ENCODE peak calls at places on chromosomes 16 and 17, in nine cellular contexts. One of them, this sample, is unnamed.

GRCh38 chr16:19481291-19481690 is 40.6 kb downstream of the GDE1 start:
- DNase-seq in heart left ventricle: no peak
- DNase-seq in mammary epithelial cell: no peak
- DNase-seq in colonic mucosa: no peak
- DNase-seq in ovary: no peak
- DNase-seq in kidney: no peak
- DNase-seq in prostate gland: no peak
- DNase-seq in endodermal cell: no peak
- DNase-seq in heart right ventricle: no peak
- DNase-seq in this sample: no peak

GRCh38 chr16:20799599-20799998 is 6.7 kb downstream of the ERI2 start:
- DNase-seq in heart left ventricle: no peak
- DNase-seq in mammary epithelial cell: no peak
- DNase-seq in colonic mucosa: no peak
- DNase-seq in ovary: no peak
- DNase-seq in kidney: no peak
- DNase-seq in prostate gland: no peak
- DNase-seq in endodermal cell: no peak
- DNase-seq in heart right ventricle: no peak
- DNase-seq in this sample: no peak

GRCh38 chr17:61481421-61481820 is 29.2 kb downstream of the TBX4 start:
- DNase-seq in heart left ventricle: peak; percentile 4
- DNase-seq in mammary epithelial cell: no peak
- DNase-seq in colonic mucosa: no peak
- DNase-seq in ovary: no peak
- DNase-seq in kidney: peak; percentile 48
- DNase-seq in prostate gland: no peak
- DNase-seq in endodermal cell: peak; percentile 57
- DNase-seq in heart right ventricle: no peak
- DNase-seq in this sample: no peak

GRCh38 chr16:2507679-2508064 is 6.1 kb upstream of the ATP6V0C start:
- DNase-seq in heart left ventricle: peak; percentile 71
- DNase-seq in mammary epithelial cell: no peak
- DNase-seq in colonic mucosa: no peak
- DNase-seq in ovary: no peak
- DNase-seq in kidney: peak; percentile 77
- DNase-seq in prostate gland: no peak
- DNase-seq in endodermal cell: no peak
- DNase-seq in heart right ventricle: peak; percentile 57
- DNase-seq in this sample: no peak

GRCh38 chr16:81498351-81498750 is 53.7 kb downstream of the CMIP start:
- DNase-seq in heart left ventricle: no peak
- DNase-seq in mammary epithelial cell: no peak
- DNase-seq in colonic mucosa: no peak
- DNase-seq in ovary: no peak
- DNase-seq in kidney: peak; percentile 41
- DNase-seq in prostate gland: no peak
- DNase-seq in endodermal cell: no peak
- DNase-seq in heart right ventricle: no peak
- DNase-seq in this sample: no peak

GRCh38 chr16:48720266-48720665 is 110.3 kb upstream of the N4BP1 start:
- DNase-seq in heart left ventricle: no peak
- DNase-seq in mammary epithelial cell: peak; percentile 19
- DNase-seq in colonic mucosa: no peak
- DNase-seq in ovary: no peak
- DNase-seq in kidney: no peak
- DNase-seq in prostate gland: no peak
- DNase-seq in endodermal cell: peak; percentile 89
- DNase-seq in heart right ventricle: no peak
- DNase-seq in this sample: no peak

GRCh38 chr17:39270923-39271322 is 45.2 kb upstream of the STAC2 start:
- DNase-seq in heart left ventricle: no peak
- DNase-seq in mammary epithelial cell: peak; percentile 2
- DNase-seq in colonic mucosa: no peak
- DNase-seq in ovary: no peak
- DNase-seq in kidney: no peak
- DNase-seq in prostate gland: no peak
- DNase-seq in endodermal cell: peak; percentile 63
- DNase-seq in heart right ventricle: no peak
- DNase-seq in this sample: no peak

GRCh38 chr16:50313596-50314483 is 47.5 kb downstream of the ADCY7 start:
- DNase-seq in heart left ventricle: peak; percentile 79
- DNase-seq in mammary epithelial cell: no peak
- DNase-seq in colonic mucosa: no peak
- DNase-seq in ovary: peak; percentile 26
- DNase-seq in kidney: peak; percentile 81
- DNase-seq in prostate gland: no peak
- DNase-seq in endodermal cell: peak; percentile 60
- DNase-seq in heart right ventricle: peak; percentile 70
- DNase-seq in this sample: no peak

GRCh38 chr17:74960739-74961342 is 11.7 kb downstream of the HID1 start:
- DNase-seq in heart left ventricle: no peak
- DNase-seq in mammary epithelial cell: peak; percentile 32
- DNase-seq in colonic mucosa: peak; percentile 73
- DNase-seq in ovary: no peak
- DNase-seq in kidney: no peak
- DNase-seq in prostate gland: no peak
- DNase-seq in endodermal cell: peak; percentile 96
- DNase-seq in heart right ventricle: no peak
- DNase-seq in this sample: no peak

GRCh38 chr17:74599531-74599939 is 7.5 kb upstream of the CD300LD start:
- DNase-seq in heart left ventricle: no peak
- DNase-seq in mammary epithelial cell: peak; percentile 38
- DNase-seq in colonic mucosa: no peak
- DNase-seq in ovary: no peak
- DNase-seq in kidney: no peak
- DNase-seq in prostate gland: no peak
- DNase-seq in endodermal cell: no peak
- DNase-seq in heart right ventricle: no peak
- DNase-seq in this sample: no peak

GRCh38 chr17:82334622-82335394 is 1.2 kb upstream of the SECTM1 start:
- DNase-seq in heart left ventricle: no peak
- DNase-seq in mammary epithelial cell: peak; percentile 37
- DNase-seq in colonic mucosa: no peak
- DNase-seq in ovary: no peak
- DNase-seq in kidney: peak; percentile 80
- DNase-seq in prostate gland: peak; percentile 32
- DNase-seq in endodermal cell: no peak
- DNase-seq in heart right ventricle: peak; percentile 18
- DNase-seq in this sample: peak; percentile 58
- H3K4me1 ChIP-seq in heart left ventricle: peaks cover 36% of the 10 kb centered on the region
- H3K4me1 ChIP-seq in mammary epithelial cell: peaks cover 59% of the 10 kb centered on the region
- H3K4me1 ChIP-seq in colonic mucosa: peaks cover 33% of the 10 kb centered on the region
- H3K4me1 ChIP-seq in ovary: peaks cover 27% of the 10 kb centered on the region
- H3K4me1 ChIP-seq in kidney: peaks cover 6% of the 10 kb centered on the region
- H3K4me1 ChIP-seq in prostate gland: peaks cover 34% of the 10 kb centered on the region
- H3K4me1 ChIP-seq in endodermal cell: no peaks in the 10 kb centered on the region
- H3K4me1 ChIP-seq in heart right ventricle: peaks cover 19% of the 10 kb centered on the region
- H3K4me1 ChIP-seq in this sample: peaks cover 49% of the 10 kb centered on the region

GRCh38 chr16:67538666-67539101 is 10.1 kb downstream of the RIPOR1 start:
- DNase-seq in heart left ventricle: no peak
- DNase-seq in mammary epithelial cell: no peak
- DNase-seq in colonic mucosa: no peak
- DNase-seq in ovary: no peak
- DNase-seq in kidney: peak; percentile 77
- DNase-seq in prostate gland: no peak
- DNase-seq in endodermal cell: peak; percentile 74
- DNase-seq in heart right ventricle: no peak
- DNase-seq in this sample: no peak

GRCh38 chr16:67540756-67541155 is 12.1 kb downstream of the RIPOR1 start:
- DNase-seq in heart left ventricle: no peak
- DNase-seq in mammary epithelial cell: no peak
- DNase-seq in colonic mucosa: no peak
- DNase-seq in ovary: no peak
- DNase-seq in kidney: no peak
- DNase-seq in prostate gland: no peak
- DNase-seq in endodermal cell: no peak
- DNase-seq in heart right ventricle: no peak
- DNase-seq in this sample: no peak

GRCh38 chr16:67537636-67538591 is 9.3 kb downstream of the RIPOR1 start:
- DNase-seq in heart left ventricle: peak; percentile 77
- DNase-seq in mammary epithelial cell: no peak
- DNase-seq in colonic mucosa: peak; percentile 57
- DNase-seq in ovary: peak; percentile 76
- DNase-seq in kidney: peak; percentile 93
- DNase-seq in prostate gland: peak; percentile 31
- DNase-seq in endodermal cell: peak; percentile 78
- DNase-seq in heart right ventricle: peak; percentile 83
- DNase-seq in this sample: no peak

GRCh38 chr16:67539691-67540635 is 11.3 kb downstream of the RIPOR1 start:
- DNase-seq in heart left ventricle: no peak
- DNase-seq in mammary epithelial cell: no peak
- DNase-seq in colonic mucosa: no peak
- DNase-seq in ovary: peak; percentile 30
- DNase-seq in kidney: peak; percentile 81
- DNase-seq in prostate gland: no peak
- DNase-seq in endodermal cell: no peak
- DNase-seq in heart right ventricle: no peak
- DNase-seq in this sample: no peak

DNA sequence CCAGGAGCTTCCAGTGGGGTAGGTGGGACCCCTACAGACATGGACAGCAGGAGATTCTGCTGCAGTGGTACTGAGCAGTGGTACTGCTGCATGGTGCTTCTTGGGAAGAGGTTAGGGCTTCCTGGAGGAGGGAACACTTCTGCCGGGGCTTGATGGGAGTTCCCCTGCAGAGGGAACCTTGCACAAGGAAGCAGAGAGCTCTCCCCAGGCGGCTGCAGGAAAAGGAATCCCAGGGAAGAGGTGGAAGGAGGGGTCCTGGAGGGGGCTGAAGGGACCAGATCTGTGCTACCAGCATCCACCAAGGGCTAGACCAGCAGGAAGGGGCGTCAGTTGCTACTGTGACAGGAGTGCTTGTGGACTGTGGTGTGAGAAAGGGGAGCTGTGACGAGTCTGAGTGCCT is 10.6 kb downstream of the RIPOR1 start:
- DNase-seq in heart left ventricle: no peak
- DNase-seq in mammary epithelial cell: no peak
- DNase-seq in colonic mucosa: no peak
- DNase-seq in ovary: no peak
- DNase-seq in kidney: no peak
- DNase-seq in prostate gland: no peak
- DNase-seq in endodermal cell: no peak
- DNase-seq in heart right ventricle: no peak
- DNase-seq in this sample: no peak
- H3K27ac ChIP-seq in heart left ventricle: peak overlapping the region; percentile 90
- H3K27ac ChIP-seq in mammary epithelial cell: no peak overlapping the region
- H3K27ac ChIP-seq in colonic mucosa: no peak overlapping the region
- H3K27ac ChIP-seq in ovary: no peak overlapping the region
- H3K27ac ChIP-seq in kidney: no peak overlapping the region
- H3K27ac ChIP-seq in prostate gland: no peak overlapping the region
- H3K27ac ChIP-seq in endodermal cell: no peak overlapping the region
- H3K27ac ChIP-seq in heart right ventricle: no peak overlapping the region
- H3K27ac ChIP-seq in this sample: no peak overlapping the region

DNA sequence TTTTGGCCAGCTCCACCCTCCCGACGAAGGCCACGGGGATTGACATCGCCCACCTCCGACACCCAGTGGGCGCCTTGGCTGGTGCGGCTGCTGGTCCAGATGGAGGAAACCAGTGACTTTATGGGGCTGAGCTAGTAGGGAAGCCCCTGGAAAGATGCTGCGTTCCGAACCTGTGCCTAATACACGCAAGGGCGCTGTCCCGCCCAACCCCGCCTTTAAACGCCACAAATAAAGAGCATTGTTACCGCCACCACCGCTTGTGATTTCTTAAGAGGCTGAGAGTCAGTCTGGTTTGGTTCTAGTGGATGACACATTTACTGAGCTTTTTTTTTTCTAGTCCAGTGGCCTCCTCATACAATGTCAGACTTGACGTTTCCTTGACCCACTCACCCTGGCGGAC is 107.9 kb downstream of the AATF start:
- DNase-seq in heart left ventricle: no peak
- DNase-seq in mammary epithelial cell: no peak
- DNase-seq in colonic mucosa: no peak
- DNase-seq in ovary: no peak
- DNase-seq in kidney: no peak
- DNase-seq in prostate gland: no peak
- DNase-seq in endodermal cell: peak; percentile 40
- DNase-seq in heart right ventricle: no peak
- DNase-seq in this sample: no peak
- TF ChIP-seq CTCF in heart left ventricle: no peak
- TF ChIP-seq CTCF in mammary epithelial cell: no peak
- TF ChIP-seq CTCF in colonic mucosa: no peak
- TF ChIP-seq CTCF in ovary: no peak
- TF ChIP-seq CTCF in kidney: no peak
- TF ChIP-seq CTCF in prostate gland: no peak
- TF ChIP-seq CTCF in endodermal cell: no peak
- TF ChIP-seq CTCF in heart right ventricle: no peak
- TF ChIP-seq CTCF in this sample: no peak

GRCh38 chr17:7885357-7886226 is 3.0 kb upstream of the CHD3 start:
- DNase-seq in heart left ventricle: peak; percentile 41
- DNase-seq in mammary epithelial cell: peak; percentile 16
- DNase-seq in colonic mucosa: peak; percentile 67
- DNase-seq in ovary: peak; percentile 79
- DNase-seq in kidney: peak; percentile 87
- DNase-seq in prostate gland: peak; percentile 31
- DNase-seq in endodermal cell: peak; percentile 81
- DNase-seq in heart right ventricle: peak; percentile 47
- DNase-seq in this sample: no peak

GRCh38 chr17:7884581-7885356 is 3.8 kb upstream of the CHD3 start:
- DNase-seq in heart left ventricle: no peak
- DNase-seq in mammary epithelial cell: no peak
- DNase-seq in colonic mucosa: no peak
- DNase-seq in ovary: peak; percentile 62
- DNase-seq in kidney: peak; percentile 82
- DNase-seq in prostate gland: no peak
- DNase-seq in endodermal cell: peak; percentile 65
- DNase-seq in heart right ventricle: peak; percentile 27
- DNase-seq in this sample: no peak

GRCh38 chr17:7882068-7882467 is 6.5 kb upstream of the CHD3 start:
- DNase-seq in heart left ventricle: no peak
- DNase-seq in mammary epithelial cell: no peak
- DNase-seq in colonic mucosa: no peak
- DNase-seq in ovary: no peak
- DNase-seq in kidney: no peak
- DNase-seq in prostate gland: no peak
- DNase-seq in endodermal cell: peak; percentile 37
- DNase-seq in heart right ventricle: no peak
- DNase-seq in this sample: no peak

GRCh38 chr17:7882629-7883028 is 6.0 kb upstream of the CHD3 start:
- DNase-seq in heart left ventricle: no peak
- DNase-seq in mammary epithelial cell: no peak
- DNase-seq in colonic mucosa: no peak
- DNase-seq in ovary: no peak
- DNase-seq in kidney: no peak
- DNase-seq in prostate gland: no peak
- DNase-seq in endodermal cell: peak; percentile 40
- DNase-seq in heart right ventricle: no peak
- DNase-seq in this sample: no peak

DNA sequence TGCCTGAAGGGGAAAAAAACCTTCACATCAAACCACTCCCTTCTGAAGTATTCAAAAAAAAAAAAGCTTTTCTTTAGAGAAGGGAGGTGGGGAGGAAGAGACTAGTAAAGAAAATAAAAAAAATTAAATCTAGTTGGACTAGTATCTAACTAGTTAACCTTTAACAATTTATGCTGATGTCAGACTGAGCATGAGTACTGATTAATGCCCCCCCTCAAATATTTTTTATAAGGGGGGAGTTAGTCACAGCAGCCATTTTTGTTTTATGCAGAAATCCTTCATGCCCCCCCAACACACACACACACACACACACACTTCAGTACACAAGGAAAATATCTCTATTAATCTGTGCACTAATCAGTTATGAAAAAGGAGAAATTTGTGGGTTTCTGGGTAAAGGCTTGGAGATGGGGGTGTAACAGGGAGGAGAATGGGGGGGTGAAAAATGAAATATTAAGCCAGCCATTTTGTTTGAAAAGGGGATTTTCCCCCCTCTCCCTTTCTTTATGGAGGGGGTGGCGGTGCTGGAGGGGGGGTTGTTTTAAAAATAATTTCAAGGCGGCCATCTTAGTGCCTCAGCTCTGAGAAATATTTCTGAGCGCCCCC is 4.7 kb upstream of the CHD3 start:
- DNase-seq in heart left ventricle: no peak
- DNase-seq in mammary epithelial cell: no peak
- DNase-seq in colonic mucosa: no peak
- DNase-seq in ovary: no peak
- DNase-seq in kidney: no peak
- DNase-seq in prostate gland: no peak
- DNase-seq in endodermal cell: peak; percentile 20
- DNase-seq in heart right ventricle: no peak
- DNase-seq in this sample: no peak
- H3K4me1 ChIP-seq in heart left ventricle: peaks cover 22% of the 10 kb centered on the region
- H3K4me1 ChIP-seq in mammary epithelial cell: peaks cover 37% of the 10 kb centered on the region
- H3K4me1 ChIP-seq in colonic mucosa: peaks cover 12% of the 10 kb centered on the region
- H3K4me1 ChIP-seq in ovary: peaks cover 9% of the 10 kb centered on the region
- H3K4me1 ChIP-seq in kidney: peaks cover 11% of the 10 kb centered on the region
- H3K4me1 ChIP-seq in prostate gland: peaks cover 15% of the 10 kb centered on the region
- H3K4me1 ChIP-seq in endodermal cell: peaks cover 9% of the 10 kb centered on the region
- H3K4me1 ChIP-seq in heart right ventricle: peaks cover 11% of the 10 kb centered on the region
- H3K4me1 ChIP-seq in this sample: peaks cover 21% of the 10 kb centered on the region

This sample was measured in RWPE2.